ENCODE peak calls at places on chromosome 6, in seven cellular contexts. P, S, Y, K, O, Q and V are unnamed samples.

GRCh38 chr6:66970373-66970772 is 1263.3 kb upstream of the EYS start:
- DNase-seq in P (no peak), S (no peak), Y (no peak), K (no peak), O (no peak), Q (no peak), V (no peak)

GRCh38 chr6:63764318-63764916 is 128.8 kb downstream of the PHF3 start:
- DNase-seq in P (no peak), S (no peak), Y (peak), K (peak), O (peak), Q (no peak), V (no peak)

GRCh38 chr6:131949909-131950766 is 1.0 kb downstream of the CCN2 start:
- DNase-seq in P (peak), S (peak), Y (no peak), K (no peak), O (peak), Q (no peak), V (peak)

GRCh38 chr6:100353276-100354015 is 111.3 kb downstream of the SIM1 start:
- DNase-seq in P (no peak), S (no peak), Y (no peak), K (no peak), O (no peak), Q (no peak), V (no peak)

GRCh38 chr6:30844118-30844535 is 40.2 kb upstream of the DDR1 start:
- DNase-seq in P (no peak), S (no peak), Y (no peak), K (no peak), O (peak), Q (no peak), V (no peak)

GRCh38 chr6:146770965-146771735 is 172.4 kb downstream of the ADGB start:
- DNase-seq in P (no peak), S (no peak), Y (peak), K (no peak), O (no peak), Q (no peak), V (no peak)

GRCh38 chr6:84428300-84428907 is 201.0 kb upstream of the CEP162 start:
- DNase-seq in P (no peak), S (peak), Y (peak), K (no peak), O (peak), Q (no peak), V (no peak)

GRCh38 chr6:168884050-168884645 is 369.5 kb downstream of the THBS2 start:
- DNase-seq in P (no peak), S (no peak), Y (no peak), K (no peak), O (no peak), Q (no peak), V (no peak)

GRCh38 chr6:69398311-69398710 is 398.5 kb downstream of the LMBRD1 start:
- DNase-seq in P (no peak), S (no peak), Y (no peak), K (no peak), O (no peak), Q (no peak), V (no peak)

GRCh38 chr6:83199865-83200230 is 6.7 kb downstream of the RWDD2A start:
- DNase-seq in P (no peak), S (no peak), Y (no peak), K (no peak), O (no peak), Q (no peak), V (no peak)

GRCh38 chr6:3414704-3415453 is 42.0 kb downstream of the SLC22A23 start:
- DNase-seq in P (no peak), S (no peak), Y (peak), K (no peak), O (peak), Q (no peak), V (peak)

GRCh38 chr6:43774776-43775583 is 5.0 kb downstream of the VEGFA start:
- DNase-seq in P (peak), S (peak), Y (peak), K (no peak), O (peak), Q (no peak), V (peak)

GRCh38 chr6:44475779-44476434 is 88.4 kb downstream of the CDC5L start:
- DNase-seq in P (peak), S (peak), Y (peak), K (no peak), O (peak), Q (peak), V (peak)

GRCh38 chr6:112144145-112144926 is 56.9 kb downstream of the FAM229B start:
- DNase-seq in P (no peak), S (peak), Y (no peak), K (no peak), O (peak), Q (no peak), V (no peak)

GRCh38 chr6:36015666-36016065 is 8.8 kb downstream of the SLC26A8 start:
- DNase-seq in P (no peak), S (no peak), Y (no peak), K (no peak), O (no peak), Q (no peak), V (no peak)

GRCh38 chr6:154542747-154543146 is 32.3 kb upstream of the CNKSR3 start:
- DNase-seq in P (no peak), S (no peak), Y (no peak), K (no peak), O (no peak), Q (peak), V (no peak)

GRCh38 chr6:79073888-79074287 is 4.2 kb downstream of the PHIP start:
- DNase-seq in P (no peak), S (no peak), Y (no peak), K (no peak), O (no peak), Q (no peak), V (no peak)

GRCh38 chr6:154974485-154975149 is 20.5 kb upstream of the TIAM2 start:
- DNase-seq in P (no peak), S (no peak), Y (no peak), K (no peak), O (no peak), Q (no peak), V (no peak)

GRCh38 chr6:128507337-128508310 is 12.8 kb downstream of the PTPRK start:
- DNase-seq in P (no peak), S (no peak), Y (no peak), K (no peak), O (peak), Q (no peak), V (no peak)

GRCh38 chr6:11509471-11509870 is 28.1 kb upstream of the TMEM170B start:
- DNase-seq in P (no peak), S (no peak), Y (no peak), K (no peak), O (no peak), Q (no peak), V (no peak)

GRCh38 chr6:143410859-143411270 is 39.6 kb downstream of the ADAT2 start:
- DNase-seq in P (no peak), S (no peak), Y (no peak), K (no peak), O (peak), Q (no peak), V (no peak)
- TF ChIP-seq TAF1 in P (no peak), S (no peak), Y (no peak), K (no peak), O (no peak), Q (no peak), V (no peak)

DNA sequence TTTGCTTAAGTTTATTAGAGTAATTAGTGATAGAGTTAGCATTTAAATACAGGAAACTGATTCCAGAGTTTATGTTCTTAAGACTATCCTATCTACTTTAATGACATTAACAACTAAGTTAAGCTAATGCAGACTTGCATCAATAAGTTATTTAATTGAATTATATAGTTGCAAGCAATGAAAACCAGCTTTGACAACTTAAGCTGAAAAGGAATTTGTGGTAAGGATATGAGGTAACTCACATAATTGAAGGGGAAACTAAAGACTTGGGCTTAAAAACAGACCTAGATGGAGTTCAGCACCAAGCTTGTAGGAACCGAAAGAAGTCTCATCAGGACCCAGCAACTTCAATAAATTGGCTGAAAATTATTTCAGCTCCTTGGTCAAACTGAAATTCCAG is 222.3 kb downstream of the IBTK start:
- DNase-seq in P (no peak), S (no peak), Y (no peak), K (no peak), O (no peak), Q (no peak), V (no peak)
- TF ChIP-seq TAF1 in P (no peak), S (no peak), Y (no peak), K (no peak), O (no peak), Q (no peak), V (no peak)

GRCh38 chr6:7260291-7261029 is 52.5 kb downstream of the SSR1 start:
- DNase-seq in P (no peak), S (no peak), Y (no peak), K (no peak), O (no peak), Q (no peak), V (no peak)
- TF ChIP-seq TAF1 in P (no peak), S (no peak), Y (no peak), K (no peak), O (no peak), Q (no peak), V (no peak)

GRCh38 chr6:107105511-107106116 is 9.7 kb downstream of the BEND3 start:
- DNase-seq in P (no peak), S (no peak), Y (no peak), K (no peak), O (no peak), Q (no peak), V (no peak)
- TF ChIP-seq TAF1 in P (no peak), S (no peak), Y (no peak), K (no peak), O (no peak), Q (no peak), V (no peak)

GRCh38 chr6:13767121-13767794 is 47.1 kb downstream of the MCUR1 start:
- DNase-seq in P (no peak), S (peak), Y (no peak), K (no peak), O (no peak), Q (no peak), V (no peak)
- TF ChIP-seq TAF1 in P (no peak), S (no peak), Y (no peak), K (no peak), O (no peak), Q (no peak), V (no peak)

DNA sequence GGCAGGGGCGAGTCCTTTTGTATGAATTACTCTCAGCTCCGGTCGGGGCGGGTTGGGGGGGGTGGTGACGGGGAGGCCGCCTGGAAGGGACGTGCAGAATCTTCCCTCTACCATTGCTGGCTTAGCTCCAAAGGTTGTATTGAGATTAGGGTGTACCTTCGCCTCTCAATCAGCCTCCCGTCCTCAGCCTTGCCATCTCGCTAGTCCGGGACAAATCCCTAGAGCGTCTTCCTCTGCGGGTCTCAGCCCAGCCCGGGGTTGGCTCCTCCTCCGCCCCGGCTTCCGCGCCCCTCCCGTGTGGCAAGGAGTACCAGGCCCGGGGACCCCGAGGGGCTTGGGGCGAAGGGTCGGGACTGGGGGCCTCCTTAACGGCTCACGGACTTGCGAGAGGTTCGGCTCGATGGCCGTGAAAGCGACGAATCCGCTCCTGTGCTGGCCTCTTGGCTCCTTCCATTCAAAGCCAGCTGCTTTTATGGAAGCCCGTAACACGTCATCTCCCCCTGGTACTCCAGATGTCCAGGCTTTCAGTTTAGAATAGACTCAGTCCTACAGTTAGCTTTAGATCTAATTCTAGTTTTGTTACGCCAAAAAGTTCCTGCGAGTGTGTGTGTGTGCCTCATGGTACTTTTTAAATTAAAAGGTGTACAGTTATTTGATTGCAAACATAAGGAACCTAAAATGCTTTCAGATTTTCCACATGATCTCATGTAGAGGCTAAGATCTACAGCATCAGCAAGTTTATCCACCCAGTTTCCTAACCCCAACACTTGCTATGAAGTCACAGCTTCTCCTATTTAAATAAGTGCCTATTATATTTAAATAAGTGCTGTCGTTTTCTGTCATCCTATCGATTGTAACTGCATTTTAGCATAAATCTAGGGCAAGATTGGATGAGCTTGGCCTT is 771 bp upstream of the EEF1A1 start:
- DNase-seq in P (peak), S (peak), Y (peak), K (no peak), O (peak), Q (no peak), V (no peak)
- TF ChIP-seq TAF1 in P (peak), S (peak), Y (peak), K (no peak), O (no peak), Q (no peak), V (no peak)

DNA sequence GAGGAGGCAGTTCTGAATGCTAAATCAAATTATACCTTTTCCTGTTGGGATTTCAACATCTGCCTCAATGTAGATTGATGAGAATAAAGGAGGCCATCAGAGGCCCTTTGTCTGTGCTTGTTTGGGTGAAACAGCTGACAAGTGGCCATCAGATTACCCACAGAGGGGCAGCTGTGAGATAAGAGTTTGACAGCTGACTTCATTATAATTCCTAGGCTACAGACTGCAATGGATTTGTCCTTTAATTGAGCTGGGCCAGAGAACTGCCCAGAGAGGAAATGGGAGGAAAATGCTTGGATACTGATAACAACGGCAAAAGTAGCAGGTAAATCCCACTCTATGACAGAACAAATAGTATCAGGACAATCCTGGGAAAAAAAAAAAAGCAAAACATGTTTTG is 649.4 kb downstream of the HDGFL1 start:
- DNase-seq in P (no peak), S (peak), Y (no peak), K (no peak), O (no peak), Q (no peak), V (no peak)
- TF ChIP-seq TAF1 in P (no peak), S (no peak), Y (no peak), K (no peak), O (no peak), Q (no peak), V (no peak)

DNA sequence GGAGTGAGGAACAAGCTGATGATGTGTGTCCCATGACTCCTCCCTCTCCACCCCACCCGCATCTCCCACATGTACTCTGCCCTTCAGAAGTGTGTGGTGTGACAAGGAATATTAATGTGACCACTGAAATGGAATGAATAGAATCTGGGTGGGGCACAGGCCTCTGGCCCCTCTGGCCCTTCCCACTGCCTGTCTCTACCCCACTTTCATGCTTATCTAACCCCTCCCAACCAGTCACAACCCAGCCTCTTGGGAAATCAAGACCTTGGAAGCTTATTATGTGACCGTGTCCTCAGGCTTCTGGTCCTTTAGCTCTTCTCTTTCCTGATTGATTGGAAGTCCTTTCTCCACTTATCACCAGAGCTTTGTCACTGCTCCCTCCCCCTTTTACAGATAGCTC is 312.2 kb upstream of the SOX4 start:
- DNase-seq in P (no peak), S (no peak), Y (no peak), K (no peak), O (no peak), Q (no peak), V (no peak)
- TF ChIP-seq TAF1 in P (no peak), S (no peak), Y (no peak), K (no peak), O (no peak), Q (no peak), V (no peak)

DNA sequence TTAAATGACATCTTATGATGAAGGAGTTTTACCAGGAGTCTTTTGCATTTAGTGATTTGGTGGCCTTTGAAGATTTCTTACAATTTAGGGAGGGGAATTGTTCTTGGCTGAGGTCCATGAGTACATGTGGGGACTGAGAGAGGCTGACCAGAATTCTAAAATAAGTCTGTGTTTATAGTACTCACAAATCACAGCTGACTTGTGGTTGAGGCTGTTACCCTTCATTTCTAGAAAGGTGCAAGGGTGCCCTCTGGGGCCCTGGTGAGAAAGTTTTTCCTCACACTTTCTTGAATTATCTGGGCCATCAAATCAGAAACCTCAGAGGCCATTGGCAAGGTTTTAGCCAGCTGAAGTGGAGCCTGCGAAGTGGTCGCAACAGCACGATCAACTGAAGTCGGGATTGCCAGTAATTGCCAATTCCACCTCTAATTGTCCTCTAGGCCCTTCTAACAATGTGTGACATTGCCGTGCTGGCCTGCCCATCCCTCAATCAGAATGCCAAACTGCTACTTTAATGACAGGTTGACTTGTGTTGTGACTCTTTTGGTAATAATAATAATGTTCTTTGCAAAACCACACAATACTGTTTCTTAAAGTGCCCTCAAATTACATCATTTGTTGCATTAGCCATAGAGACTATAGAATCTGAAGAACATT is 221.6 kb downstream of the OGFRL1 start:
- DNase-seq in P (no peak), S (no peak), Y (no peak), K (no peak), O (peak), Q (peak), V (no peak)
- TF ChIP-seq TAF1 in P (no peak), S (no peak), Y (no peak), K (no peak), O (no peak), Q (no peak), V (no peak)